ENCODE peak calls at places on chromosomes 12 and 14, in six cellular contexts. Z is mesendoderm; N is posterior cingulate gyrus; B is NCI-H2029 treated with DMSO at 0.1 percent for 48 hours; P is GM23338; R is activated naive CD4-positive, alpha-beta T cell. J is an unnamed sample.

GRCh38 chr12:49037111-49037946 is 18.8 kb upstream of the PRKAG1 start:
- DNase-seq in N (no peak), R (no peak), B (no peak), P (no peak), Z (no peak), J (no peak)

GRCh38 chr12:3545121-3545796 is 54.3 kb downstream of the PRMT8 start:
- DNase-seq in R (no peak), P (no peak), N (no peak), B (no peak), Z (peak; percentile 14), J (no peak)

GRCh38 chr14:67569651-67570290 is 30.3 kb downstream of the PIGH start:
- DNase-seq in Z (no peak), R (no peak), P (no peak), N (no peak), B (no peak), J (no peak)

GRCh38 chr12:2256453-2256852 is 203.7 kb downstream of the CACNA1C start:
- DNase-seq in R (no peak), P (no peak), N (no peak), Z (no peak), B (no peak), J (peak; percentile 33)

GRCh38 chr12:26818636-26819035 is 14.4 kb downstream of the ITPR2 start:
- DNase-seq in P (no peak), Z (no peak), N (no peak), R (no peak), B (no peak), J (no peak)

GRCh38 chr12:63294327-63294632 is 143.3 kb upstream of the AVPR1A start:
- DNase-seq in N (no peak), P (no peak), B (no peak), R (no peak), Z (peak; percentile 65), J (no peak)

GRCh38 chr14:102196008-102196407 is 56.3 kb downstream of the WDR20 start:
- DNase-seq in Z (no peak), N (no peak), P (no peak), B (no peak), R (no peak), J (no peak)

GRCh38 chr12:90085491-90086274 is 377.0 kb upstream of the ATP2B1 start:
- DNase-seq in P (no peak), R (no peak), B (no peak), Z (no peak), N (no peak), J (no peak)

GRCh38 chr12:74602881-74603523 is 65.4 kb downstream of the ATXN7L3B start:
- DNase-seq in P (no peak), N (no peak), R (no peak), B (no peak), Z (no peak), J (no peak)

GRCh38 chr12:102959391-102959790 is 1.9 kb downstream of the ASCL1 start:
- DNase-seq in P (no peak), N (no peak), Z (no peak), B (peak; percentile 44), R (no peak), J (no peak)

GRCh38 chr14:85090681-85091080 is 439.3 kb upstream of the FLRT2 start:
- DNase-seq in B (no peak), N (no peak), R (no peak), Z (no peak), P (no peak), J (no peak)

GRCh38 chr12:105100998-105101397 is 6.5 kb upstream of the WASHC4 start:
- DNase-seq in N (no peak), P (no peak), Z (no peak), B (no peak), R (no peak), J (no peak)

GRCh38 chr14:104797112-104798044 is 1.8 kb upstream of the AKT1 start:
- DNase-seq in N (no peak), R (no peak), Z (peak; percentile 63), B (no peak), P (peak; percentile 46), J (no peak)

GRCh38 chr14:96502621-96503251 is 554 bp downstream of the PAPOLA start:
- DNase-seq in B (no peak), N (peak; percentile 64), P (peak; percentile 79), Z (peak; percentile 75), R (no peak), J (peak; percentile 88)

GRCh38 chr12:579450-580110 is 83.7 kb downstream of the NINJ2 start:
- DNase-seq in B (no peak), N (no peak), P (no peak), R (no peak), Z (peak; percentile 41), J (no peak)

GRCh38 chr12:26434299-26434915 is 239.0 kb downstream of the SSPN start:
- DNase-seq in P (peak; percentile 79), B (peak; percentile 30), R (no peak), Z (peak; percentile 80), N (no peak), J (no peak)

GRCh38 chr12:8446642-8447547 is 8.9 kb upstream of the CLEC6A start:
- DNase-seq in P (no peak), B (no peak), N (no peak), Z (no peak), R (no peak), J (no peak)

GRCh38 chr12:123548107-123548506 is 14.6 kb upstream of the RILPL1 start:
- DNase-seq in R (no peak), Z (no peak), P (no peak), N (no peak), B (no peak), J (no peak)

GRCh38 chr12:8916154-8916553 is 1.8 kb downstream of the PHC1 start:
- DNase-seq in R (no peak), Z (no peak), B (no peak), P (no peak), N (no peak), J (no peak)

GRCh38 chr12:111943929-111944328 is 69.0 kb downstream of the TMEM116 start:
- DNase-seq in P (no peak), B (no peak), R (no peak), N (no peak), Z (no peak), J (no peak)

GRCh38 chr12:115609356-115609755 is 668.1 kb downstream of the MED13L start:
- DNase-seq in N (no peak), B (no peak), Z (no peak), R (no peak), P (no peak), J (no peak)

GRCh38 chr12:57452181-57452936 is 2.7 kb upstream of the INHBE start:
- DNase-seq in P (peak; percentile 27), N (peak; percentile 88), Z (peak; percentile 92), R (no peak), B (no peak), J (peak; percentile 81)

GRCh38 chr12:112848972-112849371 is 57.4 kb downstream of the RPH3A start:
- DNase-seq in R (no peak), Z (peak; percentile 85), P (no peak), N (no peak), B (no peak), J (no peak)

GRCh38 chr12:124828264-124829007 is 35.2 kb downstream of the SCARB1 start:
- DNase-seq in R (no peak), B (no peak), N (no peak), P (no peak), Z (peak; percentile 60), J (no peak)

GRCh38 chr14:104749111-104749649 is 3.8 kb upstream of the SIVA1 start:
- DNase-seq in R (no peak), Z (peak; percentile 49), P (no peak), N (no peak), B (no peak), J (no peak)

GRCh38 chr12:49680075-49680474 is 27.1 kb downstream of the FMNL3 start:
- DNase-seq in Z (no peak), R (no peak), N (no peak), B (no peak), P (no peak), J (no peak)

GRCh38 chr12:124438415-124439056 is 128.9 kb downstream of the NCOR2 start:
- DNase-seq in Z (peak; percentile 50), N (peak; percentile 74), B (no peak), R (no peak), P (no peak), J (no peak)

J was measured in cardiac septum.